ENCODE peak calls at places on chromosomes 5 and 9, in eight cellular contexts. Z is foreskin fibroblast; G is ecto neural progenitor cell; B is effector memory CD8-positive, alpha-beta T cell; E is effector memory CD4-positive, alpha-beta T cell; T is EL; D is pons; N is AG08395. K is an unnamed sample.

GRCh38 chr9:13279284-13280162 is at the start of gene MPDZ:
- DNase-seq in T (peak; percentile 69), B (no peak), N (peak; percentile 80), Z (peak; percentile 56), D (peak; percentile 35), E (no peak), G (peak; percentile 85), K (no peak)

GRCh38 chr5:111800351-111800750 is 43.4 kb upstream of the NREP start:
- DNase-seq in T (no peak), Z (no peak), E (no peak), B (no peak), D (no peak), N (no peak), G (no peak), K (no peak)

GRCh38 chr5:90191352-90192045 is 218.1 kb downstream of the CETN3 start:
- DNase-seq in B (no peak), G (no peak), N (no peak), E (no peak), D (peak; percentile 19), T (no peak), Z (no peak), K (no peak)

GRCh38 chr9:34793428-34793827 is 83.5 kb upstream of the CCL21 start:
- DNase-seq in B (no peak), Z (no peak), D (peak; percentile 22), N (no peak), E (no peak), G (no peak), T (no peak), K (no peak)

GRCh38 chr5:143554918-143555477 is 151.5 kb upstream of the NR3C1 start:
- DNase-seq in G (no peak), T (peak; percentile 44), B (no peak), D (no peak), Z (peak; percentile 76), E (no peak), N (no peak), K (no peak)

GRCh38 chr9:113875917-113876805 is at the start of gene ZNF618:
- DNase-seq in N (peak; percentile 56), T (peak; percentile 40), E (no peak), G (peak; percentile 67), B (no peak), Z (peak; percentile 9), D (peak; percentile 8), K (no peak)

GRCh38 chr9:87594218-87594617 is 96.6 kb downstream of the DAPK1 start:
- DNase-seq in Z (peak; percentile 16), G (no peak), B (no peak), N (no peak), E (no peak), D (no peak), T (peak; percentile 77), K (no peak)

GRCh38 chr5:11062379-11062778 is 301.3 kb upstream of the DAP start:
- DNase-seq in E (no peak), T (peak; percentile 5), D (no peak), G (no peak), B (no peak), N (no peak), Z (no peak), K (no peak)

GRCh38 chr5:125659316-125660071 is 763.7 kb upstream of the GRAMD2B start:
- DNase-seq in T (peak; percentile 48), G (no peak), D (peak; percentile 24), B (no peak), E (no peak), N (no peak), Z (peak; percentile 72), K (no peak)